ENCODE peak calls at places on chromosomes 2 and 18, in four cellular contexts. One of them, this sample, is unnamed.

GRCh38 chr2:10301946-10302478 is 692 bp upstream of the HPCAL1 start:
- DNase-seq in lower lobe of right lung: peak; percentile 59
- DNase-seq in ecto neural progenitor cell: no peak
- DNase-seq in hepatic stellate cell: no peak
- DNase-seq in this sample: no peak

GRCh38 chr2:219119422-219120043 is 41.1 kb downstream of the NHEJ1 start:
- DNase-seq in lower lobe of right lung: peak; percentile 77
- DNase-seq in hepatic stellate cell: peak; percentile 34
- DNase-seq in ecto neural progenitor cell: peak; percentile 73
- DNase-seq in this sample: peak; percentile 26

GRCh38 chr2:189178007-189178406 is 1.6 kb downstream of the COL5A2 start:
- DNase-seq in lower lobe of right lung: no peak
- DNase-seq in hepatic stellate cell: no peak
- DNase-seq in ecto neural progenitor cell: no peak
- DNase-seq in this sample: no peak

GRCh38 chr2:27185331-27186026 is 26.4 kb upstream of the ATRAID start:
- DNase-seq in hepatic stellate cell: peak; percentile 67
- DNase-seq in ecto neural progenitor cell: no peak
- DNase-seq in lower lobe of right lung: peak; percentile 72
- DNase-seq in this sample: no peak

GRCh38 chr2:75309596-75310290 is 110.4 kb upstream of the TACR1 start:
- DNase-seq in ecto neural progenitor cell: no peak
- DNase-seq in hepatic stellate cell: no peak
- DNase-seq in lower lobe of right lung: no peak
- DNase-seq in this sample: no peak

GRCh38 chr2:12064153-12064552 is 317.7 kb downstream of the LPIN1 start:
- DNase-seq in lower lobe of right lung: no peak
- DNase-seq in ecto neural progenitor cell: no peak
- DNase-seq in hepatic stellate cell: no peak
- DNase-seq in this sample: no peak

GRCh38 chr2:239531456-239532304 is 130.9 kb upstream of the HDAC4 start:
- DNase-seq in hepatic stellate cell: no peak
- DNase-seq in lower lobe of right lung: peak; percentile 7
- DNase-seq in ecto neural progenitor cell: peak; percentile 84
- DNase-seq in this sample: no peak

GRCh38 chr18:55000529-55000928 is 41.3 kb upstream of the CCDC68 start:
- DNase-seq in hepatic stellate cell: no peak
- DNase-seq in ecto neural progenitor cell: no peak
- DNase-seq in lower lobe of right lung: no peak
- DNase-seq in this sample: no peak

GRCh38 chr18:22203892-22204536 is 34.6 kb downstream of the GATA6 start:
- DNase-seq in ecto neural progenitor cell: no peak
- DNase-seq in hepatic stellate cell: no peak
- DNase-seq in lower lobe of right lung: no peak
- DNase-seq in this sample: no peak

GRCh38 chr2:67083978-67084377 is 313.2 kb upstream of the ETAA1 start:
- DNase-seq in hepatic stellate cell: no peak
- DNase-seq in ecto neural progenitor cell: no peak
- DNase-seq in lower lobe of right lung: no peak
- DNase-seq in this sample: no peak

GRCh38 chr2:232117413-232117812 is 155.9 kb downstream of the DIS3L2 start:
- DNase-seq in hepatic stellate cell: no peak
- DNase-seq in ecto neural progenitor cell: no peak
- DNase-seq in lower lobe of right lung: no peak
- DNase-seq in this sample: no peak

GRCh38 chr2:15316370-15316814 is 244.7 kb downstream of the NBAS start:
- DNase-seq in hepatic stellate cell: no peak
- DNase-seq in ecto neural progenitor cell: no peak
- DNase-seq in lower lobe of right lung: peak; percentile 48
- DNase-seq in this sample: no peak

GRCh38 chr18:46071615-46071893 is 506 bp downstream of the PSTPIP2 start:
- DNase-seq in hepatic stellate cell: no peak
- DNase-seq in ecto neural progenitor cell: no peak
- DNase-seq in lower lobe of right lung: no peak
- DNase-seq in this sample: no peak

GRCh38 chr18:34637094-34637801 is 72.8 kb upstream of the DTNA start:
- DNase-seq in lower lobe of right lung: no peak
- DNase-seq in ecto neural progenitor cell: no peak
- DNase-seq in hepatic stellate cell: no peak
- DNase-seq in this sample: no peak

GRCh38 chr2:190990132-190990531 is 23.8 kb downstream of the STAT1 start:
- DNase-seq in lower lobe of right lung: no peak
- DNase-seq in hepatic stellate cell: no peak
- DNase-seq in ecto neural progenitor cell: no peak
- DNase-seq in this sample: no peak

GRCh38 chr2:109513749-109514588 is 99.8 kb downstream of the SEPTIN10 start:
- DNase-seq in hepatic stellate cell: peak; percentile 96
- DNase-seq in ecto neural progenitor cell: no peak
- DNase-seq in lower lobe of right lung: no peak
- DNase-seq in this sample: no peak

GRCh38 chr18:74457043-74457742 is at the start of gene DIPK1C:
- DNase-seq in lower lobe of right lung: no peak
- DNase-seq in hepatic stellate cell: no peak
- DNase-seq in ecto neural progenitor cell: peak; percentile 68
- DNase-seq in this sample: no peak

GRCh38 chr2:223008162-223008561 is 43.8 kb upstream of the KCNE4 start:
- DNase-seq in hepatic stellate cell: peak; percentile 61
- DNase-seq in lower lobe of right lung: no peak
- DNase-seq in ecto neural progenitor cell: no peak
- DNase-seq in this sample: no peak

GRCh38 chr18:74512321-74513053 is 16.3 kb downstream of the CNDP2 start:
- DNase-seq in ecto neural progenitor cell: no peak
- DNase-seq in hepatic stellate cell: no peak
- DNase-seq in lower lobe of right lung: no peak
- DNase-seq in this sample: no peak

GRCh38 chr2:209331291-209331844 is 92.5 kb upstream of the MAP2 start:
- DNase-seq in ecto neural progenitor cell: no peak
- DNase-seq in hepatic stellate cell: peak; percentile 8
- DNase-seq in lower lobe of right lung: no peak
- DNase-seq in this sample: no peak

GRCh38 chr2:206031950-206032567 is 53.9 kb downstream of the INO80D start:
- DNase-seq in lower lobe of right lung: no peak
- DNase-seq in hepatic stellate cell: no peak
- DNase-seq in ecto neural progenitor cell: no peak
- DNase-seq in this sample: no peak

GRCh38 chr18:69935319-69936190 is 12.1 kb downstream of the CD226 start:
- DNase-seq in hepatic stellate cell: no peak
- DNase-seq in ecto neural progenitor cell: no peak
- DNase-seq in lower lobe of right lung: peak; percentile 55
- DNase-seq in this sample: peak; percentile 73

GRCh38 chr2:12928706-12929291 is 212.1 kb downstream of the TRIB2 start:
- DNase-seq in ecto neural progenitor cell: no peak
- DNase-seq in lower lobe of right lung: no peak
- DNase-seq in hepatic stellate cell: no peak
- DNase-seq in this sample: no peak

GRCh38 chr2:13401312-13401711 is 684.6 kb downstream of the TRIB2 start:
- DNase-seq in hepatic stellate cell: no peak
- DNase-seq in lower lobe of right lung: no peak
- DNase-seq in ecto neural progenitor cell: no peak
- DNase-seq in this sample: no peak

GRCh38 chr2:233832869-233833812 is 21.2 kb downstream of the HJURP start:
- DNase-seq in ecto neural progenitor cell: peak; percentile 83
- DNase-seq in lower lobe of right lung: no peak
- DNase-seq in hepatic stellate cell: peak; percentile 41
- DNase-seq in this sample: no peak

GRCh38 chr2:207801259-207801658 is 31.6 kb upstream of the FZD5 start:
- DNase-seq in ecto neural progenitor cell: no peak
- DNase-seq in lower lobe of right lung: no peak
- DNase-seq in hepatic stellate cell: no peak
- DNase-seq in this sample: no peak

GRCh38 chr2:42488297-42488696 is 5.5 kb downstream of the KCNG3 start:
- DNase-seq in ecto neural progenitor cell: no peak
- DNase-seq in hepatic stellate cell: no peak
- DNase-seq in lower lobe of right lung: no peak
- DNase-seq in this sample: no peak

GRCh38 chr2:239789711-239790110 is 235.4 kb downstream of the NDUFA10 start:
- DNase-seq in lower lobe of right lung: no peak
- DNase-seq in ecto neural progenitor cell: peak; percentile 37
- DNase-seq in hepatic stellate cell: no peak
- DNase-seq in this sample: no peak

GRCh38 chr2:149080964-149081363 is 42.5 kb downstream of the LYPD6B start:
- DNase-seq in lower lobe of right lung: no peak
- DNase-seq in ecto neural progenitor cell: no peak
- DNase-seq in hepatic stellate cell: no peak
- DNase-seq in this sample: no peak

This sample was measured in activated T-helper 1 cell treated with Interleukin-2 at 50 U/mL for 16 hours.